ENCODE peak calls at places on chromosomes 6 and 20, in nine cellular contexts. F is BE2C, U is heart right ventricle, G is IMR-90, Y is cardiac fibroblast, C is GM23338, S is testis, D is H9, P is astrocyte of the spinal cord. I is an unnamed sample.

GRCh38 chr6:111600588-111601440 is 4.9 kb downstream of the TRAF3IP2 start:
- DNase-seq in P (no peak), D (no peak), F (no peak), Y (no peak), U (no peak), C (no peak), S (no peak), G (no peak), I (no peak)

GRCh38 chr6:134351615-134352474 is 33.9 kb upstream of the SGK1 start:
- DNase-seq in C (peak; percentile 9), F (no peak), Y (no peak), U (no peak), P (peak; percentile 22), D (peak; percentile 31), G (peak; percentile 33), S (no peak), I (no peak)

GRCh38 chr6:134619789-134620188 is 301.9 kb upstream of the SGK1 start:
- DNase-seq in G (peak; percentile 89), S (no peak), U (no peak), F (no peak), D (no peak), Y (peak; percentile 58), C (no peak), P (peak; percentile 91), I (no peak)

GRCh38 chr20:47175501-47175900 is 181.0 kb downstream of the ZMYND8 start:
- DNase-seq in F (no peak), Y (peak; percentile 6), D (no peak), S (no peak), C (no peak), G (no peak), P (no peak), U (no peak), I (no peak)

GRCh38 chr6:33740204-33740608 is 6.5 kb downstream of the IP6K3 start:
- DNase-seq in Y (peak; percentile 32), D (no peak), F (no peak), C (no peak), P (no peak), G (no peak), U (peak; percentile 50), S (no peak), I (no peak)

GRCh38 chr6:155958550-155958949 is 502.9 kb upstream of the NOX3 start:
- DNase-seq in G (no peak), C (no peak), D (no peak), U (no peak), S (no peak), P (no peak), Y (no peak), F (no peak), I (no peak)

GRCh38 chr6:50722829-50723562 is 9.7 kb downstream of the TFAP2D start:
- DNase-seq in S (no peak), P (no peak), C (peak; percentile 69), D (peak; percentile 42), Y (no peak), F (no peak), U (no peak), G (no peak), I (no peak)

GRCh38 chr6:39153766-39154397 is 38.9 kb upstream of the SAYSD1 start:
- DNase-seq in U (no peak), C (no peak), G (no peak), S (no peak), D (no peak), Y (no peak), P (no peak), F (no peak), I (no peak)

GRCh38 chr20:20744170-20744725 is 31.8 kb upstream of the RALGAPA2 start:
- DNase-seq in S (no peak), Y (no peak), U (no peak), P (no peak), F (no peak), C (no peak), D (no peak), G (no peak), I (no peak)

GRCh38 chr20:57410398-57411323 is 19.5 kb downstream of the RBM38 start:
- DNase-seq in U (no peak), C (no peak), F (no peak), G (no peak), S (no peak), D (no peak), P (no peak), Y (no peak), I (no peak)

GRCh38 chr20:8481636-8482035 is 349.6 kb downstream of the PLCB1 start:
- DNase-seq in F (no peak), S (no peak), P (peak; percentile 17), Y (no peak), G (peak; percentile 54), C (no peak), D (no peak), U (no peak), I (no peak)

GRCh38 chr20:44646023-44646640 is 5.4 kb downstream of the ADA start:
- DNase-seq in U (no peak), G (peak; percentile 80), Y (peak; percentile 31), P (peak; percentile 75), S (no peak), C (peak; percentile 36), D (peak; percentile 42), F (no peak), I (no peak)

GRCh38 chr20:59585714-59586404 is 18.5 kb upstream of the PHACTR3 start:
- DNase-seq in P (no peak), Y (no peak), G (no peak), C (no peak), U (no peak), F (no peak), D (no peak), S (no peak), I (no peak)

GRCh38 chr6:45667265-45667664 is 289.5 kb upstream of the SUPT3H start:
- DNase-seq in F (no peak), G (no peak), C (peak; percentile 35), D (no peak), S (no peak), U (no peak), Y (no peak), P (no peak), I (no peak)

GRCh38 chr6:45665859-45666258 is 288.1 kb upstream of the SUPT3H start:
- DNase-seq in G (no peak), P (no peak), S (no peak), D (no peak), F (no peak), Y (no peak), C (no peak), U (no peak), I (no peak)

GRCh38 chr6:45667766-45668165 is 290.0 kb upstream of the SUPT3H start:
- DNase-seq in P (no peak), S (no peak), U (no peak), C (no peak), Y (no peak), D (no peak), F (no peak), G (no peak), I (no peak)

GRCh38 chr6:45666844-45667243 is 289.1 kb upstream of the SUPT3H start:
- DNase-seq in S (no peak), C (no peak), F (no peak), D (no peak), U (no peak), P (no peak), Y (no peak), G (peak; percentile 39), I (no peak)

DNA sequence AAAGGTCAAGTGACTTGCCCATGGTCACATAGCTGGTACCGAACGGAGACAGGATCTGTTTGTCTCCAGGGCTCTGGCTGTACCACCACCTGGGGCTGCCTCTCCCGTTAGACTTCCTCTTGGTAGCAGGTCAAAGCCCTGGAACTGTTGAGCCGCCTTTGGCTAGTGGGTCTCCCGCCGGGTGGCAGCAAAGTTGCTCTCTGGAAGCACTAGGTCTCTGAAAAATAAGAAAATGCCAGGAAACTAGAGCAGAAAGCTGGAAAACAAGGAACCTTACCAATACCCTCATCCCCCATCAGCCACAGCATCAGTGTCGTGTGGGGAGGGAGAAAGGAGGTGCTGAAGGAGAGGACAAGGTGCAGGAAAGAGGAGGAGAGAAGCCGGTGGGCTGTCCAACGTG is 291.0 kb upstream of the SUPT3H start:
- DNase-seq in G (no peak), Y (no peak), S (no peak), P (no peak), D (no peak), U (no peak), F (no peak), C (no peak), I (no peak)
- TF ChIP-seq CTCF in G (no peak), Y (no peak), S (no peak), P (no peak), D (no peak), U (no peak), F (no peak), C (peak; percentile 22), I (no peak)

GRCh38 chr6:142374965-142375733 is 73.3 kb downstream of the ADGRG6 start:
- DNase-seq in P (peak; percentile 74), C (no peak), F (no peak), S (no peak), D (no peak), U (no peak), G (peak; percentile 83), Y (peak; percentile 85), I (no peak)
- TF ChIP-seq CTCF in P (no peak), C (no peak), F (no peak), S (no peak), D (no peak), U (no peak), G (no peak), Y (no peak), I (no peak)

DNA sequence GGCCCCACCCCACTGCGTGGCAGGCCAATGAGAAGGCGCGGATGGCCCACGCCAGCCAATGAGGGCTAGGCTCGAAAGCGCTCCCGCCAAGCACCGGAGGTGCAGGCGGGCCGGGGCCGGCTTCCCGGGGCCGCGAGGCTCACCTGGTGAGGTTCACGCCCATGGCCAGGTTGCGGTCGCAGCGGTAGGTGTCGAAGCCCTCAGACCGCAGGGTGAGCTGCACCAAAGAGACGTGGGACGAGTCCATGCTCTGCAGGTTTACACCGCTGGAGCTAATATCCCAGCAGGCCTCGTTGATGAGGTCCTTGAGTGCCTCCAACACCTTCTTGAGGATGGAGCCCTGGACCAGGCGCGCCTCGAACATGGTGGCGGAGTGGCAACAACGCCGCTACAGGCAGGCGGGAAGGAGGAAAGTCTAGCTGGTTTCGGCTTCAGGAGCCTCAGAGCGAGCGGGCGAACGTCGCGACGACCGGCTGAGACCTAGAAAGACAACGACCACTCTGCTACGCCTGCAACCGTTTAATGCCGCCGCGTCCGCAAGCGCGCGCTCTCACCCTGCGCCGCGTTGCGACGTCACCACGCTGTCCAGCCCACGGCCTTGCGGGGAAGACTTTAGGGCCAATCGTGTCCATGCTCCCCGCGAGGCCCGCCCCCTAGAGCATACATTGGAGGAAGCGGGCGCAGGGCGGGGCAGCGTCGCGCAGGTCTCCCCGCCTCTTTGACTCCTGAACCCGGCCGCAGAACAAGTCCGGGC is at the start of gene PCNA:
- DNase-seq in G (peak; percentile 96), S (peak; percentile 99), F (peak; percentile 98), C (peak; percentile 99), P (peak; percentile 98), Y (peak; percentile 97), D (peak; percentile 98), U (peak; percentile 96), I (peak; percentile 82)
- TF ChIP-seq CTCF in G (no peak), S (peak; percentile 14), F (no peak), C (no peak), P (no peak), Y (no peak), D (no peak), U (peak; percentile 47), I (no peak)

DNA sequence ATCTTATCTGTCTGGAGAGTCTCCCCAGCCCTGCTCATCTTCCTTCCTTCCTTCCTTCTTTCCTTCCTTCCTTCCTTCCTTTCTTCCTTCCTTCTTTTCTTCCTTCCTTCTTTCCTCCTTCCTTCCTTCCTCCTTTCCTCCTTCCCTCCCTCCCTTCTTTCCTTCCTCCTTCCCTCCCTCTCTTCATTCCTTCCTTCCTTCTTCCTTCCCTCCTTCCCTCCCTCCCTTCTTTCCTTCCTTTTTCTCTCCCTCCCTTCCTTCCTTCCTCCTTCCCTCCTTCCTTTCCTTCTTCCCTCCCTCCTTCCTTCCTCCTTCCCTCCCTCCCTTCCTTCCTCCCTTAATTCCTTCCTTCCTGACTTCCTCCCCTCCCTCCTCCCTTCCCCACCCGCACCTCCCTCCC is 284.0 kb downstream of the KHDC1L start:
- DNase-seq in U (no peak), Y (no peak), D (no peak), S (no peak), G (no peak), F (no peak), C (no peak), P (no peak), I (no peak)
- TF ChIP-seq CTCF in U (no peak), Y (no peak), D (no peak), S (no peak), G (no peak), F (no peak), C (no peak), P (no peak), I (no peak)

I was measured in omental fat pad.